ENCODE peak calls at places on chromosomes 11 and 22, in ten cellular contexts. One of them, this sample, is unnamed.

GRCh38 chr11:14972581-14973490 is 685 bp upstream of the CALCA start:
- DNase-seq in BJ: no peak
- DNase-seq in body of pancreas: no peak
- DNase-seq in upper lobe of right lung: no peak
- DNase-seq in HCT116: no peak
- DNase-seq in tibial nerve: no peak
- DNase-seq in PC-9: no peak
- DNase-seq in esophagus squamous epithelium: no peak
- DNase-seq in pancreas: no peak
- DNase-seq in adrenal gland: no peak
- DNase-seq in this sample: no peak

GRCh38 chr11:2265854-2266585 is 4.4 kb downstream of the ASCL2 start:
- DNase-seq in BJ: no peak
- DNase-seq in body of pancreas: no peak
- DNase-seq in upper lobe of right lung: peak; percentile 49
- DNase-seq in HCT116: no peak
- DNase-seq in tibial nerve: no peak
- DNase-seq in PC-9: no peak
- DNase-seq in esophagus squamous epithelium: no peak
- DNase-seq in pancreas: no peak
- DNase-seq in adrenal gland: no peak
- DNase-seq in this sample: no peak

GRCh38 chr11:67432655-67433349 is 4.5 kb downstream of the RPS6KB2 start:
- DNase-seq in BJ: no peak
- DNase-seq in body of pancreas: no peak
- DNase-seq in upper lobe of right lung: no peak
- DNase-seq in HCT116: no peak
- DNase-seq in tibial nerve: no peak
- DNase-seq in PC-9: no peak
- DNase-seq in esophagus squamous epithelium: no peak
- DNase-seq in pancreas: no peak
- DNase-seq in adrenal gland: no peak
- DNase-seq in this sample: no peak

GRCh38 chr22:38802671-38803121 is 8.8 kb upstream of the DNAL4 start:
- DNase-seq in BJ: peak; percentile 93
- DNase-seq in body of pancreas: peak; percentile 73
- DNase-seq in upper lobe of right lung: no peak
- DNase-seq in HCT116: peak; percentile 62
- DNase-seq in tibial nerve: peak; percentile 28
- DNase-seq in PC-9: peak; percentile 99
- DNase-seq in esophagus squamous epithelium: no peak
- DNase-seq in pancreas: peak; percentile 60
- DNase-seq in adrenal gland: peak; percentile 73
- DNase-seq in this sample: peak; percentile 86

GRCh38 chr22:45531944-45532631 is 29.4 kb downstream of the FBLN1 start:
- DNase-seq in BJ: no peak
- DNase-seq in body of pancreas: no peak
- DNase-seq in upper lobe of right lung: no peak
- DNase-seq in HCT116: no peak
- DNase-seq in tibial nerve: no peak
- DNase-seq in PC-9: no peak
- DNase-seq in esophagus squamous epithelium: no peak
- DNase-seq in pancreas: no peak
- DNase-seq in adrenal gland: no peak
- DNase-seq in this sample: no peak

GRCh38 chr11:76119779-76120178 is 86.5 kb downstream of the WNT11 start:
- DNase-seq in BJ: no peak
- DNase-seq in body of pancreas: no peak
- DNase-seq in upper lobe of right lung: no peak
- DNase-seq in HCT116: no peak
- DNase-seq in tibial nerve: no peak
- DNase-seq in PC-9: no peak
- DNase-seq in esophagus squamous epithelium: no peak
- DNase-seq in pancreas: no peak
- DNase-seq in adrenal gland: no peak
- DNase-seq in this sample: no peak

GRCh38 chr11:95835768-95836488 is 45.6 kb downstream of the CEP57 start:
- DNase-seq in BJ: peak; percentile 54
- DNase-seq in body of pancreas: peak; percentile 69
- DNase-seq in upper lobe of right lung: no peak
- DNase-seq in HCT116: peak; percentile 63
- DNase-seq in tibial nerve: peak; percentile 38
- DNase-seq in PC-9: peak; percentile 89
- DNase-seq in esophagus squamous epithelium: peak; percentile 2
- DNase-seq in pancreas: peak; percentile 36
- DNase-seq in adrenal gland: peak; percentile 76
- DNase-seq in this sample: peak; percentile 61

GRCh38 chr11:112625816-112626215 is 335.4 kb upstream of the NCAM1 start:
- DNase-seq in BJ: no peak
- DNase-seq in body of pancreas: no peak
- DNase-seq in upper lobe of right lung: no peak
- DNase-seq in HCT116: no peak
- DNase-seq in tibial nerve: no peak
- DNase-seq in PC-9: no peak
- DNase-seq in esophagus squamous epithelium: no peak
- DNase-seq in pancreas: no peak
- DNase-seq in adrenal gland: no peak
- DNase-seq in this sample: no peak

GRCh38 chr22:44202261-44202789 is 21.6 kb downstream of the PARVG start:
- DNase-seq in BJ: peak; percentile 73
- DNase-seq in body of pancreas: no peak
- DNase-seq in upper lobe of right lung: no peak
- DNase-seq in HCT116: no peak
- DNase-seq in tibial nerve: no peak
- DNase-seq in PC-9: no peak
- DNase-seq in esophagus squamous epithelium: no peak
- DNase-seq in pancreas: no peak
- DNase-seq in adrenal gland: no peak
- DNase-seq in this sample: no peak

GRCh38 chr11:75536786-75537629 is 11.3 kb upstream of the GDPD5 start:
- DNase-seq in BJ: no peak
- DNase-seq in body of pancreas: no peak
- DNase-seq in upper lobe of right lung: no peak
- DNase-seq in HCT116: peak; percentile 87
- DNase-seq in tibial nerve: no peak
- DNase-seq in PC-9: peak; percentile 91
- DNase-seq in esophagus squamous epithelium: no peak
- DNase-seq in pancreas: no peak
- DNase-seq in adrenal gland: peak; percentile 32
- DNase-seq in this sample: no peak

GRCh38 chr11:59266491-59266890 is 53.8 kb upstream of the MPEG1 start:
- DNase-seq in BJ: no peak
- DNase-seq in body of pancreas: no peak
- DNase-seq in upper lobe of right lung: no peak
- DNase-seq in HCT116: no peak
- DNase-seq in tibial nerve: no peak
- DNase-seq in PC-9: peak; percentile 78
- DNase-seq in esophagus squamous epithelium: no peak
- DNase-seq in pancreas: no peak
- DNase-seq in adrenal gland: no peak
- DNase-seq in this sample: no peak

GRCh38 chr22:44311855-44312170 is 938 bp downstream of the SHISAL1 start:
- DNase-seq in BJ: peak; percentile 53
- DNase-seq in body of pancreas: no peak
- DNase-seq in upper lobe of right lung: no peak
- DNase-seq in HCT116: no peak
- DNase-seq in tibial nerve: no peak
- DNase-seq in PC-9: no peak
- DNase-seq in esophagus squamous epithelium: no peak
- DNase-seq in pancreas: no peak
- DNase-seq in adrenal gland: no peak
- DNase-seq in this sample: peak; percentile 41

GRCh38 chr11:30917859-30918478 is 331.8 kb upstream of the MPPED2 start:
- DNase-seq in BJ: no peak
- DNase-seq in body of pancreas: peak; percentile 35
- DNase-seq in upper lobe of right lung: no peak
- DNase-seq in HCT116: peak; percentile 27
- DNase-seq in tibial nerve: no peak
- DNase-seq in PC-9: no peak
- DNase-seq in esophagus squamous epithelium: no peak
- DNase-seq in pancreas: no peak
- DNase-seq in adrenal gland: peak; percentile 31
- DNase-seq in this sample: no peak

GRCh38 chr22:39234867-39235687 is 9.7 kb downstream of the PDGFB start:
- DNase-seq in BJ: no peak
- DNase-seq in body of pancreas: peak; percentile 73
- DNase-seq in upper lobe of right lung: peak; percentile 77
- DNase-seq in HCT116: no peak
- DNase-seq in tibial nerve: no peak
- DNase-seq in PC-9: peak; percentile 58
- DNase-seq in esophagus squamous epithelium: no peak
- DNase-seq in pancreas: peak; percentile 63
- DNase-seq in adrenal gland: no peak
- DNase-seq in this sample: no peak

GRCh38 chr11:117382746-117383145 is 55.1 kb downstream of the CEP164 start:
- DNase-seq in BJ: no peak
- DNase-seq in body of pancreas: no peak
- DNase-seq in upper lobe of right lung: no peak
- DNase-seq in HCT116: no peak
- DNase-seq in tibial nerve: no peak
- DNase-seq in PC-9: no peak
- DNase-seq in esophagus squamous epithelium: no peak
- DNase-seq in pancreas: no peak
- DNase-seq in adrenal gland: no peak
- DNase-seq in this sample: no peak

GRCh38 chr11:1943576-1943975 is 3.6 kb upstream of the MRPL23 start:
- DNase-seq in BJ: no peak
- DNase-seq in body of pancreas: no peak
- DNase-seq in upper lobe of right lung: peak; percentile 44
- DNase-seq in HCT116: no peak
- DNase-seq in tibial nerve: peak; percentile 13
- DNase-seq in PC-9: no peak
- DNase-seq in esophagus squamous epithelium: no peak
- DNase-seq in pancreas: peak; percentile 10
- DNase-seq in adrenal gland: no peak
- DNase-seq in this sample: no peak

GRCh38 chr22:20244744-20245576 is 23.2 kb downstream of the RTN4R start:
- DNase-seq in BJ: no peak
- DNase-seq in body of pancreas: no peak
- DNase-seq in upper lobe of right lung: no peak
- DNase-seq in HCT116: no peak
- DNase-seq in tibial nerve: no peak
- DNase-seq in PC-9: no peak
- DNase-seq in esophagus squamous epithelium: no peak
- DNase-seq in pancreas: no peak
- DNase-seq in adrenal gland: no peak
- DNase-seq in this sample: no peak

GRCh38 chr11:35750315-35750714 is 87.7 kb downstream of the TRIM44 start:
- DNase-seq in BJ: no peak
- DNase-seq in body of pancreas: no peak
- DNase-seq in upper lobe of right lung: no peak
- DNase-seq in HCT116: no peak
- DNase-seq in tibial nerve: no peak
- DNase-seq in PC-9: no peak
- DNase-seq in esophagus squamous epithelium: no peak
- DNase-seq in pancreas: no peak
- DNase-seq in adrenal gland: no peak
- DNase-seq in this sample: no peak

GRCh38 chr11:76237914-76238313 is 31.6 kb upstream of the WNT11 start:
- DNase-seq in BJ: no peak
- DNase-seq in body of pancreas: no peak
- DNase-seq in upper lobe of right lung: no peak
- DNase-seq in HCT116: peak; percentile 48
- DNase-seq in tibial nerve: no peak
- DNase-seq in PC-9: no peak
- DNase-seq in esophagus squamous epithelium: no peak
- DNase-seq in pancreas: no peak
- DNase-seq in adrenal gland: no peak
- DNase-seq in this sample: no peak

DNA sequence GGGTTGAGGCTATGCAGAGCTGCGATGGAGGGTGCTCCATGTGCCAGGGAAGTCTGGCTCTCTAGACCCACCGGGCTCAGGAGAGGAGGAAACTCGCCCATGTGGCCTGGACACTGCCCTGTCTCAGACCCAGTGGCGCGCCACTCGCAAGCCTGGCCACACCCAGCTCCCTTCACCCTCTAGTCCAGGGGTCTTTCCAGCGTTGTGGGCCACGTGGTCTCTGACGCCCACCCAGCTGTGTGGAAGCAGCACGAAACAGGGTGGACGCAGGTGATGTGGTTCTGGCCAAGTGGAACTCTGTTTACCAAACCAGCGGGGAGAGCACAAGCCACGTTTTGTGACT is 28.2 kb downstream of the PPIL2 start:
- DNase-seq in BJ: no peak
- DNase-seq in body of pancreas: no peak
- DNase-seq in upper lobe of right lung: no peak
- DNase-seq in HCT116: no peak
- DNase-seq in tibial nerve: no peak
- DNase-seq in PC-9: no peak
- DNase-seq in esophagus squamous epithelium: no peak
- DNase-seq in pancreas: no peak
- DNase-seq in adrenal gland: no peak
- DNase-seq in this sample: no peak
- H3K36me3 ChIP-seq in BJ: peaks cover 26% of the 10 kb centered on the region
- H3K36me3 ChIP-seq in body of pancreas: peaks cover 26% of the 10 kb centered on the region
- H3K36me3 ChIP-seq in upper lobe of right lung: peaks cover 70% of the 10 kb centered on the region
- H3K36me3 ChIP-seq in HCT116: peaks cover 8% of the 10 kb centered on the region
- H3K36me3 ChIP-seq in tibial nerve: no peaks in the 10 kb centered on the region
- H3K36me3 ChIP-seq in PC-9: no peaks in the 10 kb centered on the region
- H3K36me3 ChIP-seq in esophagus squamous epithelium: peaks cover 24% of the 10 kb centered on the region
- H3K36me3 ChIP-seq in pancreas: peaks cover 30% of the 10 kb centered on the region
- H3K36me3 ChIP-seq in adrenal gland: no peaks in the 10 kb centered on the region
- H3K36me3 ChIP-seq in this sample: peaks cover 1% of the 10 kb centered on the region

GRCh38 chr22:37678372-37678771 is 2.9 kb downstream of the LGALS1 start:
- DNase-seq in BJ: no peak
- DNase-seq in body of pancreas: no peak
- DNase-seq in upper lobe of right lung: no peak
- DNase-seq in HCT116: no peak
- DNase-seq in tibial nerve: no peak
- DNase-seq in PC-9: no peak
- DNase-seq in esophagus squamous epithelium: no peak
- DNase-seq in pancreas: no peak
- DNase-seq in adrenal gland: no peak
- DNase-seq in this sample: no peak
- H3K4me3 ChIP-seq in BJ: peak overlapping the region; percentile 93
- H3K4me3 ChIP-seq in body of pancreas: no peak overlapping the region
- H3K4me3 ChIP-seq in upper lobe of right lung: no peak overlapping the region
- H3K4me3 ChIP-seq in HCT116: no peak overlapping the region
- H3K4me3 ChIP-seq in tibial nerve: peak overlapping the region; percentile 10
- H3K4me3 ChIP-seq in PC-9: no peak overlapping the region
- H3K4me3 ChIP-seq in esophagus squamous epithelium: no peak overlapping the region
- H3K4me3 ChIP-seq in pancreas: no peak overlapping the region
- H3K4me3 ChIP-seq in adrenal gland: no peak overlapping the region
- H3K4me3 ChIP-seq in this sample: peak overlapping the region; percentile 19

GRCh38 chr11:46808804-46809431 is 37.2 kb downstream of the CKAP5 start:
- DNase-seq in BJ: no peak
- DNase-seq in body of pancreas: no peak
- DNase-seq in upper lobe of right lung: no peak
- DNase-seq in HCT116: peak; percentile 13
- DNase-seq in tibial nerve: no peak
- DNase-seq in PC-9: no peak
- DNase-seq in esophagus squamous epithelium: no peak
- DNase-seq in pancreas: no peak
- DNase-seq in adrenal gland: no peak
- DNase-seq in this sample: no peak
- TF ChIP-seq CTCF in BJ: peak; percentile 17
- TF ChIP-seq CTCF in body of pancreas: no peak
- TF ChIP-seq CTCF in upper lobe of right lung: peak; percentile 21
- TF ChIP-seq CTCF in HCT116: peak; percentile 60
- TF ChIP-seq CTCF in tibial nerve: peak; percentile 13
- TF ChIP-seq CTCF in PC-9: peak; percentile 61
- TF ChIP-seq CTCF in esophagus squamous epithelium: no peak
- TF ChIP-seq CTCF in pancreas: no peak
- TF ChIP-seq CTCF in adrenal gland: no peak
- TF ChIP-seq CTCF in this sample: peak; percentile 39

GRCh38 chr22:47375621-47376321 is 613.3 kb downstream of the TBC1D22A start:
- DNase-seq in BJ: no peak
- DNase-seq in body of pancreas: no peak
- DNase-seq in upper lobe of right lung: peak; percentile 44
- DNase-seq in HCT116: no peak
- DNase-seq in tibial nerve: no peak
- DNase-seq in PC-9: no peak
- DNase-seq in esophagus squamous epithelium: no peak
- DNase-seq in pancreas: no peak
- DNase-seq in adrenal gland: no peak
- DNase-seq in this sample: no peak
- H3K36me3 ChIP-seq in BJ: no peaks in the 10 kb centered on the region
- H3K36me3 ChIP-seq in body of pancreas: no peaks in the 10 kb centered on the region
- H3K36me3 ChIP-seq in upper lobe of right lung: no peaks in the 10 kb centered on the region
- H3K36me3 ChIP-seq in HCT116: no peaks in the 10 kb centered on the region
- H3K36me3 ChIP-seq in tibial nerve: no peaks in the 10 kb centered on the region
- H3K36me3 ChIP-seq in PC-9: no peaks in the 10 kb centered on the region
- H3K36me3 ChIP-seq in esophagus squamous epithelium: no peaks in the 10 kb centered on the region
- H3K36me3 ChIP-seq in pancreas: no peaks in the 10 kb centered on the region
- H3K36me3 ChIP-seq in adrenal gland: no peaks in the 10 kb centered on the region
- H3K36me3 ChIP-seq in this sample: no peaks in the 10 kb centered on the region